ENCODE peak calls at places on chromosomes 16 and 17, in eight cellular contexts. X is IMR-90, G is cardiac muscle cell, V is thoracic aorta, B is body of pancreas, K is Peyer's patch, A is mammary epithelial cell, I is mucosa of descending colon. N is an unnamed sample. For H3K9me3, the result is how much of the 10 kb centered on the place peaks cover.

GRCh38 chr16:85734311-85735017 is 16.4 kb downstream of the C16orf74 start:
- DNase-seq in X (no peak), K (no peak), V (no peak), I (no peak), A (no peak), B (no peak), G (no peak), N (no peak)

GRCh38 chr17:82247856-82248671 is 19.2 kb downstream of the SLC16A3 start:
- DNase-seq in K (no peak), G (no peak), B (no peak), X (no peak), I (no peak), A (no peak), V (no peak), N (peak)

GRCh38 chr17:32102697-32103096 is 39.6 kb upstream of the RHOT1 start:
- DNase-seq in X (peak), K (no peak), G (no peak), A (no peak), V (no peak), B (no peak), I (no peak), N (no peak)

GRCh38 chr16:8866884-8867482 is 1.8 kb downstream of the CARHSP1 start:
- DNase-seq in X (no peak), K (no peak), B (no peak), G (peak), V (no peak), I (no peak), A (no peak), N (no peak)

GRCh38 chr17:65987988-65988387 is 203.9 kb downstream of the CEP112 start:
- DNase-seq in X (peak), I (peak), A (peak), G (peak), K (no peak), B (no peak), V (no peak), N (no peak)

GRCh38 chr16:24851700-24852099 is 5.9 kb downstream of the SLC5A11 start:
- DNase-seq in A (peak), V (no peak), I (no peak), B (no peak), G (no peak), X (peak), K (no peak), N (no peak)

GRCh38 chr16:80694950-80695471 is 109.4 kb downstream of the CDYL2 start:
- DNase-seq in G (no peak), V (no peak), B (no peak), X (no peak), K (no peak), I (no peak), A (no peak), N (no peak)

GRCh38 chr17:19650826-19651225 is 2.3 kb downstream of the ALDH3A2 start:
- DNase-seq in A (peak), G (no peak), I (no peak), B (no peak), X (peak), K (no peak), V (no peak), N (no peak)

GRCh38 chr17:78173025-78173715 is 4.8 kb downstream of the SYNGR2 start:
- DNase-seq in G (peak), I (peak), B (no peak), V (no peak), A (no peak), X (no peak), K (peak), N (no peak)

GRCh38 chr17:35117984-35118383 is 1.7 kb downstream of the RAD51D start:
- DNase-seq in K (no peak), B (no peak), G (no peak), X (peak), I (no peak), A (peak), V (no peak), N (peak)

GRCh38 chr16:69859105-69859969 is 91.8 kb upstream of the CLEC18A start:
- DNase-seq in X (no peak), K (no peak), G (peak), A (peak), I (peak), V (no peak), B (peak), N (no peak)

GRCh38 chr17:68684860-68685493 is 83.8 kb upstream of the FAM20A start:
- DNase-seq in X (no peak), K (no peak), I (no peak), G (no peak), V (no peak), A (no peak), B (no peak), N (no peak)

GRCh38 chr17:78812849-78813248 is 27.8 kb downstream of the USP36 start:
- DNase-seq in A (no peak), B (no peak), I (no peak), X (no peak), G (no peak), V (no peak), K (no peak), N (no peak)

GRCh38 chr17:71084838-71085237 is 915.5 kb downstream of the KCNJ2 start:
- DNase-seq in K (no peak), G (no peak), V (no peak), X (no peak), A (no peak), B (no peak), I (no peak), N (peak)

GRCh38 chr17:71983828-71984227 is 137.0 kb upstream of the SOX9 start:
- DNase-seq in I (no peak), A (peak), B (no peak), K (no peak), G (no peak), V (no peak), X (no peak), N (no peak)

GRCh38 chr17:73513426-73513825 is 130.8 kb downstream of the SDK2 start:
- DNase-seq in B (no peak), I (no peak), V (no peak), X (no peak), A (no peak), G (no peak), K (no peak), N (no peak)

GRCh38 chr16:74601131-74601871 is 5.6 kb downstream of the GLG1 start:
- DNase-seq in X (no peak), B (no peak), I (peak), V (no peak), K (peak), A (peak), G (no peak), N (no peak)

GRCh38 chr17:31593806-31594205 is 202.3 kb downstream of the RAB11FIP4 start:
- DNase-seq in G (no peak), V (no peak), K (no peak), X (peak), A (peak), I (no peak), B (no peak), N (peak)

GRCh38 chr17:81537856-81538555 is 9.8 kb downstream of the FSCN2 start:
- DNase-seq in G (peak), I (no peak), B (peak), V (no peak), K (no peak), A (no peak), X (no peak), N (peak)

GRCh38 chr17:82064433-82065192 is 991 bp downstream of the DUS1L start:
- DNase-seq in B (no peak), X (no peak), I (peak), A (peak), G (no peak), V (no peak), K (peak), N (no peak)

GRCh38 chr17:83069571-83069906 is 9.9 kb upstream of the METRNL start:
- DNase-seq in X (no peak), G (no peak), A (no peak), B (no peak), V (no peak), K (no peak), I (no peak), N (no peak)

GRCh38 chr16:11852092-11852809 is 909 bp upstream of the RSL1D1 start:
- DNase-seq in V (no peak), A (no peak), G (no peak), I (no peak), X (peak), K (no peak), B (no peak), N (no peak)

GRCh38 chr17:79792371-79792871 is 4.5 kb downstream of the CBX8 start:
- DNase-seq in X (no peak), V (no peak), I (no peak), K (no peak), G (no peak), B (no peak), A (no peak), N (no peak)

GRCh38 chr17:73430165-73430680 is 118.4 kb upstream of the CDC42EP4 start:
- DNase-seq in G (no peak), V (no peak), B (no peak), K (no peak), X (no peak), I (no peak), A (no peak), N (no peak)

GRCh38 chr16:10121496-10121895 is 60.7 kb downstream of the GRIN2A start:
- DNase-seq in G (no peak), K (no peak), X (peak), V (no peak), B (no peak), A (peak), I (no peak), N (no peak)

GRCh38 chr16:66612422-66612821 is 7.9 kb downstream of the CMTM3 start:
- DNase-seq in B (peak), G (no peak), X (no peak), K (no peak), I (no peak), V (no peak), A (no peak), N (no peak)

GRCh38 chr16:3876160-3876559 is 4.4 kb downstream of the CREBBP start:
- DNase-seq in V (no peak), K (no peak), B (no peak), X (no peak), G (no peak), I (no peak), A (no peak), N (no peak)

GRCh38 chr16:17937003-17937402 is 399.5 kb downstream of the NPIPA8 start:
- DNase-seq in G (no peak), K (no peak), X (no peak), V (no peak), I (no peak), B (no peak), A (no peak), N (no peak)

GRCh38 chr17:55152236-55152635 is 112.5 kb upstream of the HLF start:
- DNase-seq in I (no peak), X (peak), K (no peak), B (no peak), A (peak), G (no peak), V (no peak), N (no peak)

GRCh38 chr16:63945805-63946204 is 1176.1 kb downstream of the CDH11 start:
- DNase-seq in B (no peak), I (no peak), K (no peak), A (no peak), X (no peak), V (no peak), G (no peak), N (no peak)
- H3K9me3 ChIP-seq in B (under half), I (under half), K (under half), A (under half), X (under half), V (under half), G (under half), N (under half)

DNA sequence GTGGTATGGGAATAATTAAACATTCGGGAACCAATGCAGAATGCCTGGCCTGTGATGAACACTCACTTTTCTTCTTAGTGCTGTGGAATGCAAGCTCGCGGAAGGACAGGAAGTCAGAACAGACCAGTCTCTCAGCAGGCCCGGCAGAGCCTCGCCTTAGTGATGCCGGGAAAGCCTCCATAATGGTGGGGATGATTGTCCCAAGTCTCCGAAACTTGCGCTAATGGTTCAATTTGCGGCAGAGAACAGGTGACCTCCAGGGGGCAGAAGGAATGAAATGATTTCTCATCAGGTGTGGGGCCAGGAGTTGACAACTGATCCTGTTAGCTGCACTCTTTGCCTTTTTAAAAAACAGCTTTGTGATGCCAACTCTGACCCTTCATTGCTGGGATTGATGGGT is 170.6 kb downstream of the GSG1L start:
- DNase-seq in X (no peak), I (no peak), A (no peak), B (no peak), V (no peak), G (no peak), K (no peak), N (no peak)
- TF ChIP-seq CTCF in X (no peak), I (no peak), A (no peak), B (no peak), V (no peak), G (no peak), K (no peak), N (peak)

DNA sequence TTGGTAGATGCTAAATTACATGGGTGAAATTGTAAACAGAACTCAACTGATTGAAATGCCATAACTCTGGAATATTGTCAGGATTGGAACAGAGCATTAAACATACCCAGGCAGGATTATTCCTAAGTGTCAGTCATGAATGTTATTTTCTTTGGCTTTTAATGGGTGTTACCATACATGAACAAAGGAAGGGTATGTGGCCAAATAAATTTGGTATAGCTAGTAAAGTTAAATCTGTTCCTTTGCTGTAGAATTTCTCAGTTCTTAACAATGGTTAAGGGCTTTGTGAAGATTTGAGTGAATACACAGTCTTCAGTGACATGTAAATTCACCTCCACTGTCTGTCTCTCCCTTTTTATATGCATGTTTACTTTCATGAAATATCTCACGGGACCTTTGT is 679.5 kb upstream of the CDH8 start:
- DNase-seq in X (no peak), V (no peak), K (no peak), G (no peak), B (no peak), A (no peak), I (no peak), N (no peak)
- H3K9me3 ChIP-seq in X (under half), V (under half), K (under half), G (under half), B (under half), A (under half), I (under half), N (under half)

DNA sequence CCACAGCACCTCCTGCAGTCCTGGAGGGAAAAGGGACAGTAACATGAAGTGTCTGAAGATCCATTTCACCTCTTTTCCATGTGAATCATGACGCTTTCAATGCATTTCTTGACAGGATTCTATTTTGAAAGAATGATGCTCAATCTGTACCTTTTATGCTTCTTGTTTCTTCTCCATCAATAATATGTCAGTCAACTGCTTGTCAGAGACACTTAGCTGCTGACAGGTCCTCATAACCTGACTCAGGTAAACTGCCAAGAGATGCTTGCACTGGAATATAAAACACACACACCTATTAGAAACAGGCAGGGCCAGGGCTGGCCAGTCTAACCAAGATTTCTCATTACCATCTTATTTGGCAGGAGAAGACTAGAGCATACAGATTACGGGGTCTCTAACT is 21.6 kb downstream of the ZSWIM7 start:
- DNase-seq in I (no peak), K (no peak), X (no peak), A (no peak), B (no peak), V (no peak), G (no peak), N (no peak)
- TF ChIP-seq CTCF in I (no peak), K (no peak), X (no peak), A (peak), B (no peak), V (no peak), G (no peak), N (no peak)

GRCh38 chr16:19235478-19235877 is 50.1 kb upstream of the CLEC19A start:
- DNase-seq in B (no peak), V (no peak), I (no peak), G (no peak), A (no peak), K (no peak), X (no peak), N (no peak)
- H3K9me3 ChIP-seq in B (under half), V (under half), I (under half), G (under half), A (under half), K (under half), X (under half), N (under half)

GRCh38 chr17:76504117-76504516 is 2.9 kb upstream of the RHBDF2 start:
- DNase-seq in B (no peak), X (no peak), G (peak), A (no peak), K (no peak), V (no peak), I (no peak), N (no peak)
- TF ChIP-seq CTCF in B (no peak), X (no peak), G (peak), A (no peak), K (no peak), V (no peak), I (no peak), N (peak)

GRCh38 chr17:9887521-9887920 is 17.6 kb downstream of the RCVRN start:
- DNase-seq in K (no peak), B (no peak), I (no peak), V (no peak), A (no peak), X (no peak), G (no peak), N (no peak)

GRCh38 chr17:9880582-9880999 is 24.5 kb downstream of the RCVRN start:
- DNase-seq in B (no peak), V (no peak), X (no peak), K (no peak), I (no peak), G (no peak), A (peak), N (no peak)

GRCh38 chr17:9878791-9879525 is 26.1 kb downstream of the RCVRN start:
- DNase-seq in A (no peak), K (no peak), G (no peak), I (no peak), B (no peak), V (no peak), X (peak), N (no peak)

GRCh38 chr17:9886141-9886930 is 18.7 kb downstream of the RCVRN start:
- DNase-seq in I (no peak), X (no peak), G (no peak), K (no peak), V (no peak), A (no peak), B (no peak), N (no peak)

DNA sequence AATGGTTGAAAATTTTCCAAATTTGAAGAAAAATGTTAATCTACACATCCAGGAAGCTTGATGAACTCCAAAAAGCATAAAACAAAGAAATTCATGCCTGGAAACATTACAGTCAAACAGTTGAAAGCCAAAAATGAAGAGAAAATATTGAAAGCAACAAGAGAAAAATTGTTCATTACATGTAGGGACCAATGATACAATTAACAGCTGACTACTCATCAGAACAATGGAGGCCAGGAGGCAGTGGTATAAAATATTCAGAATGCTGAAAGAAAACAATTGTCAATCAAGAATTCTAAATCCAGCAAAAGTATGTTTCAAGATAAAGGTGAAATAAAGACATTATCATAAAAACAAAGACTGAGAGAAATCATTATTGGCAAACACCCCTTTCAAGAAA is 21.6 kb downstream of the RCVRN start:
- DNase-seq in K (no peak), G (no peak), B (no peak), X (no peak), V (no peak), I (no peak), A (no peak), N (no peak)
- H3K9me3 ChIP-seq in K (under half), G (under half), B (under half), X (under half), V (under half), I (under half), A (under half), N (under half)

N was measured in BE2C.